ENCODE peak calls at places on chromosomes 3 and 15, in ten cellular contexts. W is NCI-H146; P is NCI-H1417; N is chondrocyte; V is stimulated activated CD4-positive, alpha-beta T cell treated with anti-CD3 and anti-CD28 coated beads, Interleukin-2, amount 100 ng/mL, for 48 hours; A is HEK293T; D is neural progenitor cell; X is CD8-positive, alpha-beta memory T cell; F is HTR-8/SVneo; R is NCI-H82. K is an unnamed sample.
A peak's percentile ranks its signal among the peaks of the same experiment; 100 is the strongest.

GRCh38 chr3:11690863-11691833 is 47.4 kb upstream of the VGLL4 start:
- DNase-seq in V (no peak), A (no peak), P (peak; percentile 5), F (peak; percentile 55), N (no peak), X (no peak), R (no peak), W (peak; percentile 13), D (peak; percentile 7), K (no peak)

GRCh38 chr3:45553469-45553974 is 41.0 kb upstream of the LIMD1 start:
- DNase-seq in N (peak; percentile 32), D (no peak), X (no peak), R (peak; percentile 32), A (no peak), W (no peak), P (peak; percentile 33), V (no peak), F (peak; percentile 28), K (no peak)

GRCh38 chr3:81726132-81726531 is 35.3 kb downstream of the GBE1 start:
- DNase-seq in N (no peak), P (no peak), R (no peak), X (no peak), D (no peak), F (no peak), V (no peak), W (no peak), A (no peak), K (no peak)

GRCh38 chr15:51672100-51672731 is 9.1 kb upstream of the SCG3 start:
- DNase-seq in V (no peak), R (peak; percentile 95), F (no peak), P (no peak), A (no peak), W (no peak), X (no peak), N (no peak), D (peak; percentile 18), K (no peak)

GRCh38 chr3:171833775-171834460 is 9.2 kb upstream of the TMEM212 start:
- DNase-seq in R (peak; percentile 55), P (peak; percentile 61), A (no peak), W (peak; percentile 31), F (no peak), D (no peak), N (no peak), V (no peak), X (no peak), K (peak; percentile 48)

GRCh38 chr3:152278674-152279427 is 10.1 kb downstream of the MBNL1 start:
- DNase-seq in N (no peak), R (peak; percentile 15), A (no peak), W (no peak), P (no peak), F (no peak), V (no peak), X (no peak), D (no peak), K (no peak)

GRCh38 chr3:73846951-73847350 is 222.2 kb upstream of the PDZRN3 start:
- DNase-seq in N (no peak), V (no peak), X (no peak), R (peak; percentile 89), W (no peak), A (no peak), D (peak; percentile 30), P (no peak), F (no peak), K (no peak)

GRCh38 chr3:68057637-68058320 is 403.4 kb upstream of the SUCLG2 start:
- DNase-seq in N (no peak), P (no peak), R (no peak), W (no peak), D (no peak), X (peak; percentile 36), F (no peak), V (peak; percentile 23), A (no peak), K (no peak)

GRCh38 chr3:156981005-156981404 is 154.9 kb downstream of the LEKR1 start:
- DNase-seq in W (no peak), V (no peak), A (no peak), X (no peak), F (no peak), R (no peak), P (no peak), D (no peak), N (no peak), K (no peak)

GRCh38 chr15:64842986-64843561 is 1.4 kb downstream of the PLEKHO2 start:
- DNase-seq in P (no peak), V (no peak), X (no peak), D (no peak), R (peak; percentile 67), W (no peak), N (no peak), F (no peak), A (no peak), K (no peak)

GRCh38 chr3:175386630-175387029 is 527.5 kb downstream of the NAALADL2 start:
- DNase-seq in P (no peak), D (no peak), X (no peak), W (no peak), R (no peak), N (no peak), A (no peak), F (peak; percentile 33), V (no peak), K (no peak)

GRCh38 chr15:45399381-45400212 is 21.3 kb upstream of the GATM start:
- DNase-seq in F (peak; percentile 22), X (no peak), N (no peak), R (peak; percentile 88), P (peak; percentile 55), A (peak; percentile 22), D (peak; percentile 70), V (no peak), W (no peak), K (peak; percentile 7)

GRCh38 chr3:144859057-144859626 is 887.5 kb downstream of the DIPK2A start:
- DNase-seq in A (no peak), P (no peak), D (peak; percentile 28), R (peak; percentile 27), X (no peak), F (no peak), W (peak; percentile 36), V (no peak), N (no peak), K (no peak)

GRCh38 chr3:100001514-100002270 is 112.6 kb downstream of the FILIP1L start:
- DNase-seq in P (peak; percentile 76), N (no peak), R (peak; percentile 44), F (no peak), W (peak; percentile 21), A (no peak), X (no peak), V (no peak), D (no peak), K (peak; percentile 50)

GRCh38 chr3:45199837-45200648 is 26.0 kb downstream of the TMEM158 start:
- DNase-seq in R (no peak), P (no peak), X (no peak), V (no peak), W (no peak), A (no peak), N (no peak), D (no peak), F (peak; percentile 92), K (no peak)

GRCh38 chr15:84737005-84737404 is 11.4 kb upstream of the ZNF592 start:
- DNase-seq in P (no peak), R (no peak), D (no peak), N (no peak), V (no peak), W (no peak), A (no peak), X (no peak), F (no peak), K (no peak)

GRCh38 chr3:184349563-184350470 is 11.6 kb downstream of the CLCN2 start:
- DNase-seq in A (no peak), R (no peak), X (no peak), P (no peak), W (no peak), D (no peak), N (peak; percentile 50), V (no peak), F (no peak), K (no peak)

GRCh38 chr15:63136742-63137141 is 15.1 kb downstream of the LACTB start:
- DNase-seq in V (no peak), R (no peak), W (no peak), D (no peak), A (no peak), P (no peak), F (no peak), N (no peak), X (no peak), K (no peak)

GRCh38 chr15:41416162-41416741 is 643 bp upstream of the RTF1 start:
- DNase-seq in N (no peak), W (no peak), X (no peak), P (no peak), V (no peak), A (no peak), D (no peak), F (no peak), R (no peak), K (no peak)

GRCh38 chr3:189624130-189624529 is 7.1 kb upstream of the TP63 start:
- DNase-seq in A (no peak), R (no peak), W (no peak), D (no peak), X (no peak), V (no peak), F (no peak), N (no peak), P (no peak), K (no peak)

GRCh38 chr15:47437492-47437891 is 279.8 kb upstream of the SEMA6D start:
- DNase-seq in R (no peak), F (no peak), D (no peak), N (no peak), W (peak; percentile 32), P (peak; percentile 24), A (no peak), V (no peak), X (no peak), K (no peak)

GRCh38 chr3:156964562-156964961 is 138.4 kb downstream of the LEKR1 start:
- DNase-seq in A (no peak), W (no peak), X (no peak), F (no peak), R (no peak), P (no peak), N (no peak), V (no peak), D (no peak), K (no peak)

GRCh38 chr3:173622156-173622555 is 224.6 kb downstream of the NLGN1 start:
- DNase-seq in A (no peak), V (no peak), D (no peak), P (no peak), R (no peak), W (no peak), X (no peak), F (no peak), N (no peak), K (no peak)

GRCh38 chr15:40875996-40876740 is 2.1 kb upstream of the RHOV start:
- DNase-seq in R (no peak), V (no peak), F (no peak), D (no peak), P (no peak), W (no peak), N (no peak), X (no peak), A (no peak), K (no peak)

GRCh38 chr3:64889991-64890390 is 202.2 kb upstream of the ADAMTS9 start:
- DNase-seq in N (no peak), R (no peak), F (no peak), P (no peak), V (no peak), X (no peak), D (no peak), W (no peak), A (no peak), K (no peak)

GRCh38 chr15:71683401-71684274 is 126.7 kb upstream of the NR2E3 start:
- DNase-seq in N (no peak), V (no peak), W (no peak), R (no peak), F (peak; percentile 31), X (no peak), A (no peak), D (no peak), P (no peak), K (no peak)

GRCh38 chr3:67486883-67487282 is 167.5 kb downstream of the SUCLG2 start:
- DNase-seq in X (no peak), N (no peak), A (no peak), R (no peak), P (no peak), D (no peak), W (no peak), V (no peak), F (no peak), K (no peak)

GRCh38 chr3:197302696-197303341 is 4.4 kb upstream of the DLG1 start:
- DNase-seq in V (no peak), D (no peak), P (no peak), F (no peak), N (no peak), X (no peak), A (no peak), R (no peak), W (no peak), K (no peak)